ENCODE peak calls at places on chromosomes 2 and 18, in five cellular contexts. N is heart left ventricle, Z is H1, P is endothelial cell of umbilical vein, K is body of pancreas. Q is an unnamed sample.
A peak's percentile ranks its signal among the peaks of the same experiment; 100 is the strongest.

GRCh38 chr2:112821682-112822081 is 14.9 kb downstream of the IL1B start:
- DNase-seq in N (no peak), Z (no peak), P (no peak), K (no peak), Q (no peak)

GRCh38 chr18:76447268-76447890 is 47.7 kb downstream of the ZNF516 start:
- DNase-seq in N (no peak), Z (no peak), P (no peak), K (no peak), Q (peak; percentile 68)

GRCh38 chr2:86048383-86048701 is 57.3 kb downstream of the POLR1A start:
- DNase-seq in N (no peak), Z (no peak), P (no peak), K (no peak), Q (no peak)

GRCh38 chr2:60519259-60519863 is 34.1 kb downstream of the BCL11A start:
- DNase-seq in N (no peak), Z (peak; percentile 45), P (no peak), K (no peak), Q (no peak)

GRCh38 chr2:24334245-24334633 is 26.1 kb downstream of the ITSN2 start:
- DNase-seq in N (no peak), Z (no peak), P (no peak), K (no peak), Q (no peak)

GRCh38 chr18:21243041-21243431 is 1.0 kb downstream of the GREB1L start:
- DNase-seq in N (no peak), Z (peak; percentile 55), P (no peak), K (no peak), Q (no peak)

GRCh38 chr2:74080346-74080745 is 67.4 kb downstream of the BOLA3 start:
- DNase-seq in N (no peak), Z (no peak), P (no peak), K (no peak), Q (no peak)

GRCh38 chr2:198054299-198054698 is 249.9 kb downstream of the PLCL1 start:
- DNase-seq in N (no peak), Z (peak; percentile 52), P (peak; percentile 43), K (no peak), Q (no peak)

GRCh38 chr2:197142074-197142473 is 168.5 kb downstream of the ANKRD44 start:
- DNase-seq in N (no peak), Z (no peak), P (no peak), K (no peak), Q (no peak)

GRCh38 chr2:75200140-75200985 is 1.0 kb upstream of the TACR1 start:
- DNase-seq in N (peak; percentile 78), Z (peak; percentile 72), P (peak; percentile 9), K (peak; percentile 74), Q (peak; percentile 16)

GRCh38 chr2:188068093-188068492 is 223.6 kb upstream of the GULP1 start:
- DNase-seq in N (no peak), Z (no peak), P (no peak), K (no peak), Q (no peak)

GRCh38 chr2:144946263-144946662 is 426.3 kb upstream of the ZEB2 start:
- DNase-seq in N (no peak), Z (no peak), P (no peak), K (no peak), Q (no peak)

DNA sequence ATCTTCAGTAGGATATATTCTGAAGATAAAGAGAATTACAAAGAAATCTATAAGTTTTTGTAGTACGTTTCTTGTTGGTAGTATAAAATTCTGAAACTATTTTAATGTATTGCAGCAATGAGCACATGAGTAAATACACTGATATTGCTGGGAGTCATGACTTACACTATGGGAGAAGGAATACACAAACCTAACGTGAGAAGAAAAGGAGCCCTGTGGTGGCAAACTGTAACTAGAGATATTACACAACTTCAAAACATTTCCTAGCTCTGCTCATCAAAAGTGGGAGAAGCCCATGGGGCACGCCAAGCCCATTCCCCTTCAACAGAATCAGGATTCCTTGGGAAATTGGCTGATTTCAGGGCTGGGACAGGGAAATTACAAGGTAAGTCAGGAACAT is 20.5 kb downstream of the SPIRE1 start:
- DNase-seq in N (no peak), Z (no peak), P (no peak), K (no peak), Q (no peak)
- H3K36me3 ChIP-seq in N (no peaks in the 10 kb centered on the region), Z (no peaks in the 10 kb centered on the region), P (no peaks in the 10 kb centered on the region), K (no peaks in the 10 kb centered on the region), Q (no peaks in the 10 kb centered on the region)

GRCh38 chr18:3451989-3452749 is 2.2 kb downstream of the TGIF1 start:
- DNase-seq in N (peak; percentile 71), Z (peak; percentile 50), P (peak; percentile 70), K (peak; percentile 47), Q (peak; percentile 73)
- TF ChIP-seq POLR2A in N (no peak), Z (peak; percentile 31), P (no peak), K (no peak), Q (peak; percentile 59)

DNA sequence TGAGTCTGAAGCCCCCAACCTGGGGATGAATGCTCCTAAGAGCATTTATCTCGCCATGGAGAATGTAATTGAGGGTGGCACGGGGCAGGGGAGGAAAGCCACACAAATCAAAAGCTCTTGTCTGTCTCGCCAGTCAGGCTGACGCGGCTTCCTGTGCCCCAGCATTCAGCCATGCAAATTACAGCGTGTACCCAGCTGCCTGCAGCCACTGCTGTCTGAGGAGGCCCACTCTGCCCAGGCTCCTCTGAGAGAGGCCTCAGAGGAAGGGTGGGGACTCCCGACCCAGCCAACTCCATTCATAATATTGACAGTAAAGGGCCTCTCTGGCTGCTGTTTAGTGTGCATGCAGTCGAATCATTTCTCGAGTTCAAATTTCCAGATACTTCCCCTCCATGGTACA is 22.0 kb downstream of the SMAD7 start:
- DNase-seq in N (peak; percentile 79), Z (no peak), P (peak; percentile 83), K (peak; percentile 42), Q (no peak)
- H3K4me3 ChIP-seq in N (no peak overlapping the region), Z (no peak overlapping the region), P (no peak overlapping the region), K (no peak overlapping the region), Q (no peak overlapping the region)

GRCh38 chr2:70471129-70471528 is 82.5 kb downstream of the TGFA start:
- DNase-seq in N (no peak), Z (no peak), P (no peak), K (no peak), Q (no peak)
- H3K36me3 ChIP-seq in N (no peaks in the 10 kb centered on the region), Z (no peaks in the 10 kb centered on the region), P (no peaks in the 10 kb centered on the region), K (no peaks in the 10 kb centered on the region), Q (no peaks in the 10 kb centered on the region)

GRCh38 chr2:161308178-161308955 is at the start of gene PSMD14:
- DNase-seq in N (peak; percentile 94), Z (peak; percentile 86), P (peak; percentile 95), K (peak; percentile 88), Q (peak; percentile 87)
- TF ChIP-seq POLR2A in N (peak; percentile 74), Z (no peak), P (peak; percentile 96), K (peak; percentile 83), Q (peak; percentile 43)